ENCODE peak calls at places on chromosomes 7 and 10, in six cellular contexts. S is A172, N is iris pigment epithelial cell, J is small intestine, P is Right ventricle myocardium superior, L is hippocampal formation. D is an unnamed sample.

GRCh38 chr10:35040761-35041501 is 49.2 kb downstream of the CUL2 start:
- DNase-seq in L (no peak), S (peak), P (no peak), J (no peak), N (peak), D (peak)

GRCh38 chr7:51224811-51225581 is 91.6 kb downstream of the COBL start:
- DNase-seq in L (no peak), N (no peak), S (peak), J (peak), P (no peak), D (no peak)

GRCh38 chr10:118818621-118819221 is 64.0 kb upstream of the CACUL1 start:
- DNase-seq in J (no peak), P (peak), N (no peak), L (peak), S (no peak), D (no peak)

GRCh38 chr7:149489391-149490024 is 8.1 kb downstream of the ZNF746 start:
- DNase-seq in P (no peak), N (no peak), J (peak), S (no peak), L (no peak), D (no peak)

GRCh38 chr7:130189281-130189782 is 15.9 kb downstream of the TMEM209 start:
- DNase-seq in N (peak), J (no peak), S (peak), L (no peak), P (no peak), D (peak)

GRCh38 chr10:101466016-101466912 is 112.3 kb downstream of the BTRC start:
- DNase-seq in J (no peak), P (no peak), S (no peak), N (no peak), L (no peak), D (no peak)

GRCh38 chr7:157347217-157347904 is 10.6 kb downstream of the DNAJB6 start:
- DNase-seq in S (peak), P (peak), N (peak), J (no peak), L (no peak), D (peak)

GRCh38 chr7:86867163-86867762 is 192.2 kb downstream of the ELAPOR2 start:
- DNase-seq in J (no peak), S (no peak), N (no peak), P (no peak), L (peak), D (no peak)

GRCh38 chr10:129765664-129766550 is 198.2 kb downstream of the EBF3 start:
- DNase-seq in N (no peak), P (no peak), L (no peak), J (no peak), S (no peak), D (no peak)

GRCh38 chr10:15427836-15428414 is 56.8 kb upstream of the FAM171A1 start:
- DNase-seq in J (peak), S (peak), P (no peak), N (peak), L (no peak), D (peak)

GRCh38 chr10:52818019-52818418 is 45.4 kb upstream of the MBL2 start:
- DNase-seq in L (no peak), S (peak), P (no peak), J (peak), N (peak), D (peak)

GRCh38 chr7:12701433-12701832 is 14.0 kb downstream of the ARL4A start:
- DNase-seq in P (no peak), L (no peak), N (no peak), J (no peak), S (no peak), D (no peak)

GRCh38 chr7:86991844-86992243 is 67.6 kb downstream of the ELAPOR2 start:
- DNase-seq in N (no peak), S (no peak), L (no peak), J (no peak), P (no peak), D (peak)

GRCh38 chr10:15379043-15379442 is 8.0 kb upstream of the FAM171A1 start:
- DNase-seq in N (no peak), J (no peak), P (no peak), S (no peak), L (no peak), D (no peak)

GRCh38 chr10:24731942-24732341 is 8.3 kb upstream of the ARHGAP21 start:
- DNase-seq in S (no peak), J (peak), P (no peak), L (no peak), N (no peak), D (no peak)

GRCh38 chr10:43038783-43039628 is 37.9 kb upstream of the RET start:
- DNase-seq in N (no peak), P (no peak), J (no peak), S (no peak), L (no peak), D (no peak)

GRCh38 chr10:44958196-44958896 is 1.3 kb upstream of the RASSF4 start:
- DNase-seq in J (peak), S (peak), N (peak), P (no peak), L (no peak), D (peak)

GRCh38 chr10:117391436-117392205 is 16.4 kb upstream of the PDZD8 start:
- DNase-seq in P (no peak), N (peak), S (no peak), L (no peak), J (no peak), D (peak)

GRCh38 chr7:2445047-2445446 is 31.2 kb downstream of the GRIFIN start:
- DNase-seq in J (no peak), S (no peak), P (peak), L (no peak), N (no peak), D (no peak)

GRCh38 chr10:13102002-13102794 is 2.2 kb downstream of the OPTN start:
- DNase-seq in J (peak), N (peak), P (no peak), L (no peak), S (no peak), D (no peak)

GRCh38 chr7:124276005-124276606 is 243.2 kb upstream of the TMEM229A start:
- DNase-seq in J (peak), N (peak), L (no peak), P (no peak), S (peak), D (no peak)

GRCh38 chr10:99979066-99979685 is 30.6 kb downstream of the DNMBP start:
- DNase-seq in P (no peak), L (no peak), J (no peak), S (no peak), N (no peak), D (no peak)

GRCh38 chr10:69470463-69471163 is 19.3 kb downstream of the TSPAN15 start:
- DNase-seq in P (no peak), S (no peak), L (no peak), N (no peak), J (no peak), D (no peak)

GRCh38 chr7:77368974-77369373 is 47.2 kb downstream of the GSAP start:
- DNase-seq in P (no peak), S (no peak), N (peak), J (peak), L (no peak), D (no peak)

GRCh38 chr10:124703778-124704427 is 40.3 kb downstream of the FAM53B start:
- DNase-seq in J (no peak), N (peak), S (no peak), L (peak), P (peak), D (no peak)

GRCh38 chr7:26393855-26394254 is 102.2 kb downstream of the SNX10 start:
- DNase-seq in J (no peak), P (no peak), N (no peak), S (no peak), L (no peak), D (no peak)

GRCh38 chr7:120308171-120308570 is 35.2 kb downstream of the KCND2 start:
- DNase-seq in L (no peak), N (no peak), S (no peak), J (no peak), P (no peak), D (no peak)

GRCh38 chr7:135147899-135148721 is at the start of gene TMEM140:
- DNase-seq in L (peak), N (peak), J (peak), S (peak), P (peak), D (no peak)

GRCh38 chr7:151775547-151776443 is 101.1 kb downstream of the PRKAG2 start:
- DNase-seq in S (no peak), P (no peak), N (no peak), J (no peak), L (no peak), D (no peak)

GRCh38 chr10:33304553-33304952 is 29.9 kb downstream of the NRP1 start:
- DNase-seq in J (no peak), L (no peak), N (no peak), P (no peak), S (no peak), D (no peak)

GRCh38 chr10:11414314-11415038 is 197.0 kb downstream of the USP6NL start:
- DNase-seq in L (no peak), S (no peak), J (no peak), P (no peak), N (no peak), D (no peak)

GRCh38 chr7:90816511-90817142 is 220.5 kb downstream of the CDK14 start:
- DNase-seq in S (peak), J (no peak), P (no peak), L (no peak), N (peak), D (peak)

GRCh38 chr7:140144821-140145220 is 32.0 kb downstream of the KDM7A start:
- DNase-seq in S (no peak), J (no peak), L (no peak), P (no peak), N (no peak), D (no peak)

GRCh38 chr10:71124921-71125748 is 87.2 kb upstream of the UNC5B start:
- DNase-seq in J (no peak), N (no peak), L (no peak), P (peak), S (no peak), D (no peak)

GRCh38 chr10:5071411-5072198 is 22.6 kb upstream of the AKR1C3 start:
- DNase-seq in P (peak), N (peak), S (peak), L (peak), J (peak), D (peak)

D was measured in astrocyte.